ENCODE peak calls at places on chromosome 7, in four cellular contexts. F, E, G and A are unnamed samples. For H3K9me3, the result is how much of the 10 kb centered on the place peaks cover.

GRCh38 chr7:27745064-27745583 is 5.2 kb downstream of the TAX1BP1 start:
- DNase-seq in F (peak), E (peak), G (no peak), A (peak)

GRCh38 chr7:133783276-133783675 is 343.9 kb upstream of the LRGUK start:
- DNase-seq in F (no peak), E (no peak), G (no peak), A (no peak)

GRCh38 chr7:35035511-35035921 is 1.8 kb downstream of the DPY19L1 start:
- DNase-seq in F (no peak), E (peak), G (no peak), A (no peak)

GRCh38 chr7:116271980-116272886 is 61.9 kb downstream of the TES start:
- DNase-seq in F (no peak), E (peak), G (peak), A (peak)

GRCh38 chr7:101128040-101128834 is 1.3 kb downstream of the SERPINE1 start:
- DNase-seq in F (no peak), E (peak), G (no peak), A (no peak)

GRCh38 chr7:77338260-77338659 is 77.9 kb downstream of the GSAP start:
- DNase-seq in F (no peak), E (no peak), G (no peak), A (no peak)

GRCh38 chr7:156609010-156609877 is 31.3 kb upstream of the RNF32 start:
- DNase-seq in F (no peak), E (peak), G (no peak), A (no peak)

GRCh38 chr7:115300228-115300870 is 378.5 kb downstream of the MDFIC start:
- DNase-seq in F (no peak), E (no peak), G (no peak), A (peak)

GRCh38 chr7:103989785-103990775 is 622 bp upstream of the RELN start:
- DNase-seq in F (no peak), E (peak), G (no peak), A (no peak)

GRCh38 chr7:55473935-55474334 is 98.4 kb downstream of the VOPP1 start:
- DNase-seq in F (no peak), E (no peak), G (no peak), A (no peak)

GRCh38 chr7:13496971-13497370 is 492.5 kb downstream of the ETV1 start:
- DNase-seq in F (no peak), E (peak), G (no peak), A (no peak)
- H3K9me3 ChIP-seq in F (under half), E (under half), G (under half), A (under half)

GRCh38 chr7:143013473-143013872 is 13.5 kb downstream of the OR9A2 start:
- DNase-seq in F (no peak), E (no peak), G (no peak), A (no peak)
- H3K27ac ChIP-seq in F (no peak), E (no peak), G (no peak), A (no peak)

GRCh38 chr7:21719846-21720245 is 177.0 kb downstream of the DNAH11 start:
- DNase-seq in F (no peak), E (no peak), G (no peak), A (no peak)

GRCh38 chr7:21717323-21717722 is 174.5 kb downstream of the DNAH11 start:
- DNase-seq in F (no peak), E (no peak), G (no peak), A (no peak)

GRCh38 chr7:21724562-21724961 is 181.7 kb downstream of the DNAH11 start:
- DNase-seq in F (no peak), E (no peak), G (no peak), A (no peak)

DNA sequence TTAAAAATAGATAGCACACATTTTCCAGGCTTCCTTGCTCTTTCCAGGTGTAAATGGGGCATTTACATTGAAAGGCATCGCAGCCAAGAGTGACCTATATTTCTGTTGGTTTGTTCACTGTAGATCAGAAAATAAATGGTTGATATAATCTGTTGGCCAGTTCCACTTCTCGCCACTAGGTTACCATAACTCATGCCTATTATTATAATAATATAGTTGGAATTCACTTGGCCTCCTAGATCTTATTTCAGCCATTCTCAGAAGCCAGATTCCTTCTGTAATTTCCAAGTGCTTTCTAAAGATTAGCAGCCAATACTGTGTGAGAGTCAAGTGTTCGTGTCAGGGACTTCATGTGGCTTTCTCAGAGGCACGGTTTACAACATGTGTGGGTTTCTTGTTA is 179.5 kb downstream of the DNAH11 start:
- DNase-seq in F (no peak), E (no peak), G (no peak), A (no peak)
- TF ChIP-seq CTCF in F (no peak), E (peak), G (peak), A (no peak)

GRCh38 chr7:713488-714230 is 12.8 kb upstream of the DNAAF5 start:
- DNase-seq in F (no peak), E (no peak), G (no peak), A (no peak)

GRCh38 chr7:714251-714671 is 12.2 kb upstream of the DNAAF5 start:
- DNase-seq in F (no peak), E (no peak), G (no peak), A (no peak)

GRCh38 chr7:712601-713457 is 13.7 kb upstream of the DNAAF5 start:
- DNase-seq in F (no peak), E (no peak), G (no peak), A (no peak)

GRCh38 chr7:716636-717035 is 9.9 kb upstream of the DNAAF5 start:
- DNase-seq in F (no peak), E (no peak), G (no peak), A (no peak)

DNA sequence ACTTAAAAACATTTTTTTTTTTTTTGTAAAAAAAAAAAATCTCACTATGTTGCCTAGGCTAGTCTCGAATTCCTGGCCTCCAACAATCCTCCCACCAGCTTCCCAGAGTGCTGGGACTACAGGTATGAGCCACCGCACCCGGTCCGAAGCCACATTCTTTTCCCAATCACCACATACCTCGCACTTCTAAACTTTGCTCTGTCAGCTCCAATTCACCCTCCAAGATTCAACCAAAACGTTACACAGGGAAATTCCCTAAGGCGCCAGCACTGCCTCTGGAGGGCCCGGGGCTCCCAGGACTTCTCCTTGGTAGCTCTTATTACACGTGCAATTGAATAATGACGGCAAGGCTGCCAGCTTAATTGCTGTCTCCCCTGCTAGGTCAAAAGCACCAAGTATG is 10.3 kb upstream of the DNAAF5 start:
- DNase-seq in F (no peak), E (no peak), G (no peak), A (no peak)
- H3K9me3 ChIP-seq in F (under half), E (under half), G (under half), A (under half)

GRCh38 chr7:37282093-37282444 is 166.6 kb downstream of the ELMO1 start:
- DNase-seq in F (no peak), E (no peak), G (no peak), A (no peak)
- H3K27ac ChIP-seq in F (no peak), E (no peak), G (no peak), A (no peak)

DNA sequence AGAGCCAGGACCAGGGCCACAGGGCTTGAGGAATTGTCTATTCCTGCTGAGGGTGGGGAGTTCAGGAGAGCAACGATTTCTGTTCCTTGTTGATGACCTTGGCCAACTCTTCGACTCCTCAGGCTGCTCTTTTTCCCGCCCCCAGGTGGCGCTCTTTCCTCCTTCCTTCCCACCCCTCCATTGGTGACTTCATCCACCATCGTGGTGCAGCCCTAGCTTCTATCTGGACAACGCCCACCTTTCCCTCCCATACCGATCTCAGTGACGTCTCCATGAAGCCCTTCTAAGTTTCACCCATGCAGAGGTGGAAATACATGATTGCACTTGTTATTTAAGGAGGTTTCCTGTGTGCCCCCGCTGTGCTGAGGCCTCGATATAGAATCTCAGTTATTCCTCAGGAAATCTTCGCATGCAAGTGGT is 22.1 kb upstream of the CARD11 start:
- DNase-seq in F (no peak), E (no peak), G (no peak), A (no peak)
- TF ChIP-seq CTCF in F (no peak), E (peak), G (no peak), A (peak)

GRCh38 chr7:32515890-32516550 is 20.7 kb downstream of the AVL9 start:
- DNase-seq in F (no peak), E (no peak), G (no peak), A (no peak)

GRCh38 chr7:32507416-32507815 is 12.1 kb downstream of the AVL9 start:
- DNase-seq in F (no peak), E (no peak), G (no peak), A (no peak)

GRCh38 chr7:32516551-32517082 is 21.3 kb downstream of the AVL9 start:
- DNase-seq in F (no peak), E (no peak), G (no peak), A (no peak)

GRCh38 chr7:32513205-32513604 is 17.9 kb downstream of the AVL9 start:
- DNase-seq in F (no peak), E (no peak), G (no peak), A (no peak)

DNA sequence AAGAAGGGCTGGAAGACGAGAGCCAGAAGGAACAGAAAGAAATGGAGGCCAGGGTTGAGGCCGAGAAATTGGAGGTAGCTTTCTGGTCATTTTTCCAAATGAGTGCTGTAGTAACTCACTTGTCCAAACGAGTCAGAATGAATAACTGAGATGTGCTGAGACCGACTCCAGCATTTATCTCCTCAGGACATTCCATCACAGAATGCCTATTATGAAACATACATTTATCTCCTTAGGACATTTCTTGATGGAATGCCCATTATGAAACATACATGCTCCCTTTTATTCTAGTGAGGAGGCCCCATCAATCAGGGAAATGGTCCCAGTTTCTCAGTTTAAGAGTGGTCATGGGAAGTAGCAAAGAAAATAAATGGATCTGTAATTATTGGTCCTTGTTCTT is 16.5 kb downstream of the AVL9 start:
- DNase-seq in F (no peak), E (no peak), G (no peak), A (no peak)
- H3K9me3 ChIP-seq in F (under half), E (under half), G (under half), A (under half)